ENCODE peak calls at places on chromosomes 5 and 9, in eight cellular contexts. N is lower leg skin, U is HCT116, S is gastrocnemius medialis, A is heart left ventricle, D is adrenal gland, R is H54, H is right lobe of liver. B is an unnamed sample.

GRCh38 chr9:118961857-118962256 is 407.4 kb downstream of the BRINP1 start:
- DNase-seq in N (no peak), U (no peak), S (no peak), A (no peak), D (peak; percentile 7), R (peak; percentile 73), H (no peak), B (no peak)

GRCh38 chr5:98031496-98031895 is 742.0 kb upstream of the RGMB start:
- DNase-seq in N (no peak), U (no peak), S (no peak), A (no peak), D (no peak), R (no peak), H (no peak), B (no peak)

GRCh38 chr5:110441035-110441434 is 285.4 kb downstream of the TMEM232 start:
- DNase-seq in N (no peak), U (peak; percentile 31), S (no peak), A (no peak), D (no peak), R (peak; percentile 1), H (no peak), B (no peak)

GRCh38 chr9:36974731-36975130 is 59.3 kb downstream of the PAX5 start:
- DNase-seq in N (no peak), U (no peak), S (no peak), A (no peak), D (no peak), R (no peak), H (no peak), B (no peak)

GRCh38 chr5:110045153-110045552 is 355.4 kb downstream of the MAN2A1 start:
- DNase-seq in N (no peak), U (no peak), S (no peak), A (no peak), D (no peak), R (no peak), H (no peak), B (no peak)

GRCh38 chr5:62790348-62790747 is 211.7 kb downstream of the LRRC70 start:
- DNase-seq in N (no peak), U (no peak), S (no peak), A (no peak), D (no peak), R (no peak), H (no peak), B (no peak)

GRCh38 chr5:118293378-118293777 is 695.0 kb downstream of the DTWD2 start:
- DNase-seq in N (no peak), U (no peak), S (no peak), A (no peak), D (no peak), R (no peak), H (no peak), B (no peak)

GRCh38 chr5:112183103-112183634 is 235.9 kb downstream of the EPB41L4A start:
- DNase-seq in N (no peak), U (peak; percentile 54), S (no peak), A (no peak), D (no peak), R (no peak), H (no peak), B (no peak)

GRCh38 chr9:98455957-98456621 is 200.6 kb upstream of the TBC1D2 start:
- DNase-seq in N (peak; percentile 73), U (no peak), S (no peak), A (no peak), D (no peak), R (no peak), H (no peak), B (no peak)

GRCh38 chr5:147046226-147046625 is 167.7 kb upstream of the PPP2R2B start:
- DNase-seq in N (no peak), U (no peak), S (no peak), A (no peak), D (peak; percentile 59), R (no peak), H (no peak), B (no peak)

GRCh38 chr5:150114102-150114641 is 27.8 kb upstream of the CSF1R start:
- DNase-seq in N (peak; percentile 81), U (no peak), S (no peak), A (no peak), D (no peak), R (no peak), H (no peak), B (no peak)

GRCh38 chr9:77848897-77849296 is 182.7 kb downstream of the GNAQ start:
- DNase-seq in N (peak; percentile 93), U (no peak), S (peak; percentile 79), A (peak; percentile 65), D (peak; percentile 89), R (peak; percentile 84), H (no peak), B (peak; percentile 93)

GRCh38 chr5:179865471-179866240 is 7.0 kb upstream of the MRNIP start:
- DNase-seq in N (no peak), U (no peak), S (no peak), A (no peak), D (no peak), R (no peak), H (no peak), B (no peak)

GRCh38 chr5:179864686-179865085 is 6.1 kb upstream of the MRNIP start:
- DNase-seq in N (no peak), U (no peak), S (no peak), A (no peak), D (no peak), R (no peak), H (no peak), B (no peak)

GRCh38 chr5:179862891-179863290 is 4.3 kb upstream of the MRNIP start:
- DNase-seq in N (no peak), U (no peak), S (no peak), A (no peak), D (no peak), R (no peak), H (no peak), B (no peak)

GRCh38 chr5:179862296-179862695 is 3.7 kb upstream of the MRNIP start:
- DNase-seq in N (no peak), U (no peak), S (no peak), A (no peak), D (no peak), R (no peak), H (no peak), B (no peak)

DNA sequence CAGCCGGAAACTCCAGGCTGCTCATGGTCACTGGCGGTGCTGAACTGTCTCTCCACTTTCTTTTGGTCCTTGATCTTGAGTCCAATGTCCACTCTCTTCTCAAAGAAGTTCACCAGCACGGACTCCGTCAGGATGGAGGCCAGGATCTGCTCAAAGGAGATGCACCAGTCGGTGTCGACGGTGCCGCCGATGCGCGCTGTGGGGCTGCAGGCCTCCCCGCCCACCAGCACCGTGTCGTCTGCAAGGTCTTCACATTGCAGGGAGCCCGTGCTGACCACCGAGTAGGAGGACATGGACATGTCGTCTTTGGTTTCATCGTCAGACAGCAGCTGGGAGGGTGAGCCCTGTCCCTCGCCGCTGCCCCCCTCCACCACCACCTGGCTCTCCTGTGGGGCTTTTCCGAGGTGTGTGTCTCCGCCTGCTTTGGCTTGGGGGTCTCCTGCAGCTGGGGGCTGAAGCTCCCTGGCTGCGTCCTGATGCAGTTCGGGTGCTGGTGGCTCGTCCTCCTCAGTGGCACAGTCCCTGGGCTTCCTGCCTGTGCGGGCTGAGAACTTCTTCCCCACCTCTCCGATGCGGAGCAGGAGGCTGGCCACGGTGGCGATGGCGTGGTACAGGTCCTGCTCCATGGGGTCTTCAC is 5.0 kb upstream of the MRNIP start:
- DNase-seq in N (no peak), U (no peak), S (no peak), A (no peak), D (no peak), R (no peak), H (no peak), B (no peak)
- TF ChIP-seq POLR2A in N (no peak), U (no peak), S (no peak), A (no peak), D (no peak), R (no peak), H (no peak), B (no peak)

DNA sequence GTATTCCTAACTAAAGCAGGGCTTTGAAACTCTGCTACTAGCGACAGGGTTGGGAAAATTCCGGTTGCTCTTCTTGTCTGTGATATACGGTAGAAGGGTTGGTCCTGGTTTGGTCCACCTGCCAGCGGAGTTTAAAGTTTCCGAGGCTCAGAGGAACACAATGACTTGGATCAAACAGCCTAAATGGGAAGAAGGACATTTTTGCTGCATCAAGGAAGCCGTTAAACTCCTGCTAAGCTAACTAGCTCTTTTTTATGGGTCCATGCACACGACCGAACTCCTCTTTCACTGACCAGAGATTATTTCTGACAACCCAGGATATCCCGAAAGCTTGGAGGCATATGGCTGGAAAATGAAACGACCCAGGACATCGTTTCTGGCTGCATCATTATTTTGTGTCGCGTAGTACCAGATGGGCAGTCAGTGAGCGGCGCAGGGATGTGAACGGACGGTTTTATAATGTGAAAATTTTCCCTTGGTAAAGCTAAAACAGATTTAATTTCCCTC is at the start of gene LURAP1L:
- DNase-seq in N (no peak), U (peak; percentile 70), S (peak; percentile 27), A (peak; percentile 32), D (peak; percentile 65), R (no peak), H (peak; percentile 68), B (no peak)
- TF ChIP-seq POLR2A in N (no peak), U (no peak), S (peak; percentile 13), A (no peak), D (peak; percentile 83), R (no peak), H (peak; percentile 96), B (peak; percentile 42)

DNA sequence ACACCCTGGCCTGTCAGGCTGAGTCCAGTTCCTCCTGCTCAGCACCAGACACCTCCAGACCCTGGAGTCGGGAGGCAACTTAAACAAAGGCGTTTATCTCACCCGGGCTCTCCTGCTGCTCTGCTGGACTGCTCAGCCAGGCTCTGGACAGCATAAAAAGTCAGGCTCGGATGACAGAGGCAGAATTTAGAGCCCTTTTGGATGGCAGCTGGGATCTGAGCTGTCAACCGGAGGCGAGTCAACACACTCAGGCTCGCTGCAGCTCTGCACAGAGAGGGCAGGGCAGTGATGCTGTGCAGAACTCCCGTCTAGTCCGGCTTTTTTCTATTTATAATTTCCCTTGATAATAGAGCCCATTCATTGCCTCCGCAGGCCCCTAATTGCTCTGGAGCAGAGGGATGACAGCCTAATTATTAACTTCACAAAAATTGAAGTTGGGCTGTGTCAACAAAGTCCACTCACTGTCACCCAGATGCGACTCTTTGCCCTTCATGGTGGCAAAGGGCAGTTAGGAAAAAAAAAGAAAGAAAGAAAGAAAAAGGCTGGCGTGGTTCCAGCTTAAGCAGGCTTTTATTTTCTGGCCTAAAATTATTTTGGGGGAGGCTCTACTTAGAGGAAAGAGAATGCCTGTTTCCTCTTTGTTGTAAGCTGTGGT is 37.6 kb downstream of the STC2 start:
- DNase-seq in N (no peak), U (no peak), S (no peak), A (peak; percentile 57), D (no peak), R (no peak), H (no peak), B (no peak)
- TF ChIP-seq POLR2A in N (no peak), U (no peak), S (no peak), A (no peak), D (no peak), R (no peak), H (no peak), B (no peak)

DNA sequence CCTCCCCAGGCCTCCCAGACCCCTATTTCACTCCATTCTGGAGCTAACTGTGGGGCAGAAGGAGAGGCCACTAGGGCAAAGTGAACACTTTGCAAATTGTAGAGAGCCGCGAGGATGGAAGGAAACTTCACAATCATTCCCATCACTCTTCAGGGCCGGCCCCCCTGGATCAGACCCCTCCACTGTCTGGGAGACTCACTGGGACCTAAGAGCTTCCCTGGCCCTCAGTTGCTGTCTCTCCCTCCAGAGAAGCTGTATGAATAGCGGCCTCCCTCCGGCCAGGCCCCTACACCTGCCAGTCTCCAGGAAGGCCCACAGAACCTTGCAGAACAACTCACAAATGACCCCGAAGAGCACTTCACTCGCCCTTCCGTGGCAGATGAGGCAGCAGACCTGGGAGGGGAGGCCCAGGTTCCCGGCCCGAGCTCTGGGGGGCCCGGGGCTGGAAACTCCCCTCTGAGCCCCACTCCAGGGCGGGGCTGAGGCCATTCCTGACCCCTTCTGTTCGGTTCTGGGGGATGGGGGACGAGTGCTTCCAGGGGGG is 141.9 kb upstream of the IER5L start:
- DNase-seq in N (peak; percentile 84), U (no peak), S (no peak), A (no peak), D (no peak), R (no peak), H (peak; percentile 37), B (no peak)
- TF ChIP-seq POLR2A in N (no peak), U (no peak), S (no peak), A (no peak), D (no peak), R (no peak), H (no peak), B (no peak)

B was measured in esophagus muscularis mucosa.